ENCODE peak calls at places on chromosome 10, in four cellular contexts. B is activated naive CD4-positive, alpha-beta T cell treated with anti-CD3 and anti-CD28 coated beads, Interleukin-2, amount 50 U/mL, for 16 hours; S is heart right ventricle; V is T-helper 2 cell. E is an unnamed sample.

GRCh38 chr10:11326919-11327318 is 284.5 kb downstream of the USP6NL start:
- DNase-seq in B (no peak), S (no peak), V (no peak), E (no peak)

GRCh38 chr10:33196710-33197406 is 137.6 kb downstream of the NRP1 start:
- DNase-seq in B (no peak), S (peak), V (no peak), E (no peak)

GRCh38 chr10:53606951-53607350 is 834.4 kb upstream of the MBL2 start:
- DNase-seq in B (no peak), S (no peak), V (no peak), E (no peak)

GRCh38 chr10:72275351-72276012 is 1.8 kb downstream of the DDIT4 start:
- DNase-seq in B (peak), S (no peak), V (peak), E (no peak)

GRCh38 chr10:52334595-52334994 is 20.5 kb downstream of the DKK1 start:
- DNase-seq in B (no peak), S (no peak), V (no peak), E (no peak)

GRCh38 chr10:132997517-132998265 is 55.3 kb upstream of the CFAP46 start:
- DNase-seq in B (no peak), S (no peak), V (no peak), E (no peak)

GRCh38 chr10:25651534-25651933 is 282.5 kb upstream of the MYO3A start:
- DNase-seq in B (no peak), S (no peak), V (no peak), E (no peak)

GRCh38 chr10:131673396-131673795 is 227.4 kb upstream of the PPP2R2D start:
- DNase-seq in B (no peak), S (no peak), V (no peak), E (no peak)

GRCh38 chr10:29657719-29658274 is 23.0 kb upstream of the SVIL start:
- DNase-seq in B (no peak), S (no peak), V (no peak), E (peak)

GRCh38 chr10:97798958-97799565 is 27.3 kb upstream of the SFRP5 start:
- DNase-seq in B (no peak), S (no peak), V (no peak), E (no peak)

GRCh38 chr10:3511483-3511882 is 273.5 kb downstream of the KLF6 start:
- DNase-seq in B (no peak), S (no peak), V (no peak), E (no peak)

GRCh38 chr10:43375401-43376020 is 4.1 kb downstream of the FXYD4 start:
- DNase-seq in B (no peak), S (no peak), V (no peak), E (no peak)

GRCh38 chr10:43749940-43750552 is 101.4 kb upstream of the ZNF32 start:
- DNase-seq in B (no peak), S (no peak), V (no peak), E (no peak)

GRCh38 chr10:16717617-16718395 is 99.4 kb downstream of the RSU1 start:
- DNase-seq in B (no peak), S (no peak), V (no peak), E (no peak)

GRCh38 chr10:121324678-121325213 is 273.5 kb downstream of the FGFR2 start:
- DNase-seq in B (no peak), S (no peak), V (no peak), E (no peak)

GRCh38 chr10:128140425-128140824 is 14.2 kb upstream of the MKI67 start:
- DNase-seq in B (no peak), S (no peak), V (no peak), E (no peak)

GRCh38 chr10:86711957-86712708 is 43.8 kb downstream of the LDB3 start:
- DNase-seq in B (no peak), S (no peak), V (peak), E (peak)

GRCh38 chr10:117253908-117254307 is 13.0 kb downstream of the SLC18A2 start:
- DNase-seq in B (no peak), S (no peak), V (no peak), E (no peak)

GRCh38 chr10:123356101-123356500 is 201.9 kb downstream of the BUB3 start:
- DNase-seq in B (no peak), S (no peak), V (no peak), E (no peak)

GRCh38 chr10:95241533-95241932 is 47.5 kb downstream of the ACSM6 start:
- DNase-seq in B (no peak), S (no peak), V (no peak), E (no peak)

E was measured in activated naive CD8-positive, alpha-beta T cell treated with anti-CD3 and anti-CD28 coated beads for 36 hours.